ENCODE peak calls at places on chromosomes 11 and 22, in ten cellular contexts. One of them, this sample, is unnamed. For H3K4me1, the result is how much of the 10 kb centered on the place peaks cover.

GRCh38 chr11:541433-541885 is 4.1 kb downstream of the LRRC56 start:
- DNase-seq in thoracic aorta: no peak
- DNase-seq in prostate gland: no peak
- DNase-seq in lung: no peak
- DNase-seq in tibial nerve: no peak
- DNase-seq in heart left ventricle: no peak
- DNase-seq in Peyer's patch: no peak
- DNase-seq in mammary epithelial cell: no peak
- DNase-seq in IMR-90: no peak
- DNase-seq in A549: no peak
- DNase-seq in this sample: no peak

GRCh38 chr22:38272373-38273134 is at the start of gene TMEM184B:
- DNase-seq in thoracic aorta: no peak
- DNase-seq in prostate gland: peak
- DNase-seq in lung: peak
- DNase-seq in tibial nerve: peak
- DNase-seq in heart left ventricle: peak
- DNase-seq in Peyer's patch: peak
- DNase-seq in mammary epithelial cell: peak
- DNase-seq in IMR-90: peak
- DNase-seq in A549: peak
- DNase-seq in this sample: no peak

GRCh38 chr22:44361391-44362126 is 48.8 kb upstream of the SHISAL1 start:
- DNase-seq in thoracic aorta: no peak
- DNase-seq in prostate gland: no peak
- DNase-seq in lung: no peak
- DNase-seq in tibial nerve: no peak
- DNase-seq in heart left ventricle: no peak
- DNase-seq in Peyer's patch: no peak
- DNase-seq in mammary epithelial cell: peak
- DNase-seq in IMR-90: no peak
- DNase-seq in A549: no peak
- DNase-seq in this sample: peak

GRCh38 chr11:121514998-121515671 is 62.4 kb upstream of the SORL1-AS1 start:
- DNase-seq in thoracic aorta: no peak
- DNase-seq in prostate gland: no peak
- DNase-seq in lung: no peak
- DNase-seq in tibial nerve: no peak
- DNase-seq in heart left ventricle: no peak
- DNase-seq in Peyer's patch: no peak
- DNase-seq in mammary epithelial cell: no peak
- DNase-seq in IMR-90: no peak
- DNase-seq in A549: no peak
- DNase-seq in this sample: no peak

GRCh38 chr11:117411736-117412135 is 84.1 kb downstream of the CEP164 start:
- DNase-seq in thoracic aorta: no peak
- DNase-seq in prostate gland: no peak
- DNase-seq in lung: no peak
- DNase-seq in tibial nerve: no peak
- DNase-seq in heart left ventricle: no peak
- DNase-seq in Peyer's patch: no peak
- DNase-seq in mammary epithelial cell: no peak
- DNase-seq in IMR-90: no peak
- DNase-seq in A549: no peak
- DNase-seq in this sample: no peak

GRCh38 chr11:133476570-133477262 is 55.6 kb downstream of the OPCML start:
- DNase-seq in thoracic aorta: no peak
- DNase-seq in prostate gland: no peak
- DNase-seq in lung: no peak
- DNase-seq in tibial nerve: no peak
- DNase-seq in heart left ventricle: no peak
- DNase-seq in Peyer's patch: no peak
- DNase-seq in mammary epithelial cell: peak
- DNase-seq in IMR-90: no peak
- DNase-seq in A549: no peak
- DNase-seq in this sample: peak

GRCh38 chr11:122115520-122116343 is at the start of gene BLID:
- DNase-seq in thoracic aorta: no peak
- DNase-seq in prostate gland: peak
- DNase-seq in lung: peak
- DNase-seq in tibial nerve: peak
- DNase-seq in heart left ventricle: no peak
- DNase-seq in Peyer's patch: no peak
- DNase-seq in mammary epithelial cell: no peak
- DNase-seq in IMR-90: peak
- DNase-seq in A549: no peak
- DNase-seq in this sample: no peak

GRCh38 chr22:33684059-33684458 is 236.2 kb downstream of the LARGE1 start:
- DNase-seq in thoracic aorta: no peak
- DNase-seq in prostate gland: no peak
- DNase-seq in lung: no peak
- DNase-seq in tibial nerve: no peak
- DNase-seq in heart left ventricle: no peak
- DNase-seq in Peyer's patch: no peak
- DNase-seq in mammary epithelial cell: no peak
- DNase-seq in IMR-90: no peak
- DNase-seq in A549: no peak
- DNase-seq in this sample: no peak

GRCh38 chr11:124800226-124800929 is at the start of gene MSANTD2:
- DNase-seq in thoracic aorta: peak
- DNase-seq in prostate gland: peak
- DNase-seq in lung: peak
- DNase-seq in tibial nerve: peak
- DNase-seq in heart left ventricle: peak
- DNase-seq in Peyer's patch: peak
- DNase-seq in mammary epithelial cell: peak
- DNase-seq in IMR-90: peak
- DNase-seq in A549: peak
- DNase-seq in this sample: peak

DNA sequence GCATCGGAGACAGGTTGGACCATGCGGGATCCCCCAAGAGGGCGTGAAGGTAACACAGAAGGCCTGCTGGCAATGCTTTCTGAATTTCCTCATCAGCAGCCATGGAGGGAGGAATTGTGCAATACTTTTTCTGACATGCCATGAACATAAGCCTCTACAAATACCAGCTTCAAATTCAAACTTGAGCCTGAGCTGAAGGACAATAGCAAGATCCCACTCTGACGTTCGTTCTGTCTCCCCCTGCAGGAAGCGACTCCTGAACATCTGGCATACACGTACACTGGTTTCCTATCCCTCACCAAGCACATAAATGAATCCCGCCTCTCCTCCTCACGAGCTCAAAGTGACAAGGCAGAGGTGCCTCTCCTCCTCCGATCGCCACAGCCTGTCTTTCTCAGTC is 312.2 kb downstream of the BRD1 start:
- DNase-seq in thoracic aorta: no peak
- DNase-seq in prostate gland: no peak
- DNase-seq in lung: no peak
- DNase-seq in tibial nerve: no peak
- DNase-seq in heart left ventricle: no peak
- DNase-seq in Peyer's patch: no peak
- DNase-seq in mammary epithelial cell: no peak
- DNase-seq in IMR-90: no peak
- DNase-seq in A549: peak
- DNase-seq in this sample: no peak
- H3K4me1 ChIP-seq in thoracic aorta: under half
- H3K4me1 ChIP-seq in prostate gland: under half
- H3K4me1 ChIP-seq in lung: under half
- H3K4me1 ChIP-seq in tibial nerve: under half
- H3K4me1 ChIP-seq in heart left ventricle: under half
- H3K4me1 ChIP-seq in Peyer's patch: under half
- H3K4me1 ChIP-seq in mammary epithelial cell: under half
- H3K4me1 ChIP-seq in IMR-90: under half
- H3K4me1 ChIP-seq in A549: under half
- H3K4me1 ChIP-seq in this sample: under half

DNA sequence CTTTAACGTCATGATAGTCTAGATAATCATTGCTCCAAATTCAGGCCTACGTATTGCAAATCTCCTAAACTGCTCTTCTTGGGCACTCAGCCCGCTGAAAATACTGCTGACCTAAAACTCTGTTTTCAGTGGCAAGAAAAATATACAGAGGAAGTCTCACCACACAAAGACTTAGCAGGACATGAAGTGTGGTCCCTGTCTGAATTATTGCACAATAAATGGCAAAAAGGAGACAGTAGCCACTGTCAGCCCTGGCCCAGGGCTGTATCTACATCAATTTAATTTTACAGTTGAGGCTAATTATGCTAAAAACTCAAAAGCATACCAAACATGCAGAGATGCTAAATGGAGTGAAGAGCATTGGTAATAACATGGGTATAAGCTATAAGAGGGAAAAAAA is 800.1 kb upstream of the LUZP2 start:
- DNase-seq in thoracic aorta: no peak
- DNase-seq in prostate gland: no peak
- DNase-seq in lung: no peak
- DNase-seq in tibial nerve: no peak
- DNase-seq in heart left ventricle: no peak
- DNase-seq in Peyer's patch: no peak
- DNase-seq in mammary epithelial cell: no peak
- DNase-seq in IMR-90: no peak
- DNase-seq in A549: no peak
- DNase-seq in this sample: no peak
- TF ChIP-seq CTCF in thoracic aorta: no peak
- TF ChIP-seq CTCF in prostate gland: no peak
- TF ChIP-seq CTCF in lung: no peak
- TF ChIP-seq CTCF in tibial nerve: no peak
- TF ChIP-seq CTCF in heart left ventricle: no peak
- TF ChIP-seq CTCF in Peyer's patch: no peak
- TF ChIP-seq CTCF in mammary epithelial cell: no peak
- TF ChIP-seq CTCF in IMR-90: no peak
- TF ChIP-seq CTCF in A549: no peak
- TF ChIP-seq CTCF in this sample: no peak

GRCh38 chr11:93220078-93220477 is 22.3 kb upstream of the SLC36A4 start:
- DNase-seq in thoracic aorta: no peak
- DNase-seq in prostate gland: no peak
- DNase-seq in lung: no peak
- DNase-seq in tibial nerve: no peak
- DNase-seq in heart left ventricle: no peak
- DNase-seq in Peyer's patch: no peak
- DNase-seq in mammary epithelial cell: no peak
- DNase-seq in IMR-90: no peak
- DNase-seq in A549: no peak
- DNase-seq in this sample: no peak
- H3K4me1 ChIP-seq in thoracic aorta: under half
- H3K4me1 ChIP-seq in prostate gland: under half
- H3K4me1 ChIP-seq in lung: under half
- H3K4me1 ChIP-seq in tibial nerve: under half
- H3K4me1 ChIP-seq in heart left ventricle: under half
- H3K4me1 ChIP-seq in Peyer's patch: under half
- H3K4me1 ChIP-seq in mammary epithelial cell: under half
- H3K4me1 ChIP-seq in IMR-90: under half
- H3K4me1 ChIP-seq in A549: under half
- H3K4me1 ChIP-seq in this sample: under half

GRCh38 chr11:68019486-68019885 is 9.4 kb downstream of the ALDH3B1 start:
- DNase-seq in thoracic aorta: no peak
- DNase-seq in prostate gland: no peak
- DNase-seq in lung: no peak
- DNase-seq in tibial nerve: no peak
- DNase-seq in heart left ventricle: no peak
- DNase-seq in Peyer's patch: no peak
- DNase-seq in mammary epithelial cell: no peak
- DNase-seq in IMR-90: no peak
- DNase-seq in A549: no peak
- DNase-seq in this sample: no peak

GRCh38 chr11:68022531-68022930 is 8.0 kb upstream of the NDUFS8 start:
- DNase-seq in thoracic aorta: no peak
- DNase-seq in prostate gland: no peak
- DNase-seq in lung: no peak
- DNase-seq in tibial nerve: no peak
- DNase-seq in heart left ventricle: no peak
- DNase-seq in Peyer's patch: no peak
- DNase-seq in mammary epithelial cell: no peak
- DNase-seq in IMR-90: no peak
- DNase-seq in A549: no peak
- DNase-seq in this sample: no peak

GRCh38 chr11:68018730-68019190 is 8.6 kb downstream of the ALDH3B1 start:
- DNase-seq in thoracic aorta: no peak
- DNase-seq in prostate gland: no peak
- DNase-seq in lung: no peak
- DNase-seq in tibial nerve: no peak
- DNase-seq in heart left ventricle: no peak
- DNase-seq in Peyer's patch: no peak
- DNase-seq in mammary epithelial cell: no peak
- DNase-seq in IMR-90: no peak
- DNase-seq in A549: no peak
- DNase-seq in this sample: no peak

GRCh38 chr11:68021167-68021787 is 9.2 kb upstream of the NDUFS8 start:
- DNase-seq in thoracic aorta: no peak
- DNase-seq in prostate gland: no peak
- DNase-seq in lung: peak
- DNase-seq in tibial nerve: no peak
- DNase-seq in heart left ventricle: no peak
- DNase-seq in Peyer's patch: no peak
- DNase-seq in mammary epithelial cell: no peak
- DNase-seq in IMR-90: no peak
- DNase-seq in A549: no peak
- DNase-seq in this sample: no peak

DNA sequence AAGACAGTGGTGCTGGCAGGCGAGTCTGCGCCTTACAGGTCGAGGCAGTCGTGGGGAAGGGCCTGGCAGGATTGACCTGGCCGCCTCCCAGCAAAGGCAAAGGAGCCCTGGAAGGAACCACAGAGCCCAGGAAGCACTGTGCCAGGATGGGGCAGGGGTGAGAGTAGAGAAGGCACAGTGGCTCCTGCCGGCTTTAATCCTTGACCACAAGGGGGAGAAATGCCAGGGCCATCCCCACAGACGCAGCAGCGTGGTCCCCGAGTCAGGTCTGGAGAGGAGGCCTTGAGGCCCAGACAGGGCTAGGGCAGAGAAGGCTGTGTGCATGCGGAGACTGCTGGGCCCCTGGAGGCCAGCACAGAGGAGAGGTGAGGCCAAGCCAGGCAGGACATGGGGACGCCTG is 9.9 kb upstream of the NDUFS8 start:
- DNase-seq in thoracic aorta: no peak
- DNase-seq in prostate gland: no peak
- DNase-seq in lung: peak
- DNase-seq in tibial nerve: no peak
- DNase-seq in heart left ventricle: no peak
- DNase-seq in Peyer's patch: no peak
- DNase-seq in mammary epithelial cell: no peak
- DNase-seq in IMR-90: peak
- DNase-seq in A549: peak
- DNase-seq in this sample: no peak
- TF ChIP-seq CTCF in thoracic aorta: no peak
- TF ChIP-seq CTCF in prostate gland: peak
- TF ChIP-seq CTCF in lung: no peak
- TF ChIP-seq CTCF in tibial nerve: no peak
- TF ChIP-seq CTCF in heart left ventricle: no peak
- TF ChIP-seq CTCF in Peyer's patch: no peak
- TF ChIP-seq CTCF in mammary epithelial cell: peak
- TF ChIP-seq CTCF in IMR-90: peak
- TF ChIP-seq CTCF in A549: peak
- TF ChIP-seq CTCF in this sample: peak

This sample was measured in foreskin keratinocyte.